ENCODE peak calls at places on chromosomes 2 and 18, in four cellular contexts. Z is uterus, W is Panc1, G is right lobe of liver. B is an unnamed sample. For H3K36me3, the result is how much of the 10 kb centered on the place peaks cover.

GRCh38 chr2:240780023-240780831 is 39.8 kb downstream of the KIF1A start:
- DNase-seq in G (no peak), W (no peak), Z (no peak), B (no peak)

GRCh38 chr18:32271649-32272324 is 81.9 kb downstream of the MEP1B start:
- DNase-seq in W (peak), Z (no peak), G (no peak), B (peak)

GRCh38 chr2:101002562-101003277 is 631 bp downstream of the RPL31 start:
- DNase-seq in Z (no peak), G (no peak), W (no peak), B (no peak)

GRCh38 chr2:137411556-137411955 is 552.7 kb upstream of the HNMT start:
- DNase-seq in G (no peak), Z (no peak), W (no peak), B (no peak)

GRCh38 chr18:48470484-48471180 is 61.4 kb upstream of the ZBTB7C start:
- DNase-seq in W (no peak), Z (no peak), G (no peak), B (no peak)

GRCh38 chr2:137802038-137802437 is 162.2 kb upstream of the HNMT start:
- DNase-seq in W (no peak), G (no peak), Z (no peak), B (no peak)

GRCh38 chr2:60105868-60106267 is 447.6 kb downstream of the BCL11A start:
- DNase-seq in G (no peak), W (no peak), Z (no peak), B (no peak)

GRCh38 chr2:216146573-216146972 is 37.4 kb downstream of the XRCC5 start:
- DNase-seq in W (no peak), Z (no peak), G (no peak), B (no peak)

GRCh38 chr2:16058256-16058655 is 117.9 kb downstream of the MYCN start:
- DNase-seq in G (no peak), W (no peak), Z (no peak), B (no peak)

GRCh38 chr2:99940963-99941362 is 201.4 kb downstream of the AFF3 start:
- DNase-seq in G (peak), Z (no peak), W (no peak), B (no peak)

GRCh38 chr18:11323359-11323819 is 174.0 kb upstream of the PIEZO2 start:
- DNase-seq in Z (no peak), W (no peak), G (no peak), B (peak)

GRCh38 chr18:11322716-11323115 is 173.3 kb upstream of the PIEZO2 start:
- DNase-seq in G (no peak), Z (no peak), W (no peak), B (no peak)

GRCh38 chr18:11324956-11325873 is 175.8 kb upstream of the PIEZO2 start:
- DNase-seq in Z (no peak), G (no peak), W (no peak), B (no peak)

GRCh38 chr18:11322006-11322405 is 172.6 kb upstream of the PIEZO2 start:
- DNase-seq in G (no peak), W (no peak), Z (no peak), B (no peak)

DNA sequence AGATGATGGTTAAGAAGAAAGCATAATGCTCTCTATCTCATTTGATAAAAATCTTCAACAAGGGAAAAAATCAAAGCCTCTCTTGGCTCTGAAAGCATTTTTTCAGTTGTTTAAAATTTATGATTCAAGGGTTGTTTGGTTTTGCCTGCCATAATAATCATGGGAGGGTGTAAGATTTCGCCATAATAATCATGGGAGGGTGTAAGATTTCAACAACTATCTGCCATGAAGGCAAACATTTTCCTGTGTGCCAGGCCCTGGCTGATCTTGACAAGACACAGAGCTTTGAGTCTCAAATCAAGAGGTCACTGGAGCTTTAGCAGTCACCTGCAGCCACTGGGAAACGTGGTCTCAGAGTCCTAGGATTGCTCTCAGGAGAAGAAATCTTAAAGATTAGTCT is 175.1 kb upstream of the PIEZO2 start:
- DNase-seq in W (no peak), G (no peak), Z (no peak), B (no peak)
- H3K27ac ChIP-seq in W (no peak), G (no peak), Z (no peak), B (no peak)

GRCh38 chr2:10784719-10785118 is 27.9 kb downstream of the PDIA6 start:
- DNase-seq in Z (no peak), G (no peak), W (no peak), B (no peak)
- H3K36me3 ChIP-seq in Z (under half), G (half or more), W (under half), B (half or more)

GRCh38 chr2:48532174-48532573 is 2.2 kb downstream of the STON1 start:
- DNase-seq in Z (no peak), G (no peak), W (no peak), B (no peak)
- H3K4me3 ChIP-seq in Z (peak), G (no peak), W (no peak), B (no peak)

GRCh38 chr2:203579131-203579643 is 44.1 kb upstream of the RAPH1 start:
- DNase-seq in G (peak), Z (no peak), W (no peak), B (peak)
- H3K27ac ChIP-seq in G (peak), Z (no peak), W (no peak), B (peak)

GRCh38 chr2:61832183-61832841 is 21.5 kb downstream of the FAM161A start:
- DNase-seq in Z (no peak), W (no peak), G (no peak), B (no peak)
- H3K36me3 ChIP-seq in Z (under half), W (under half), G (under half), B (under half)

GRCh38 chr2:46180189-46180588 is 117.0 kb upstream of the EPAS1 start:
- DNase-seq in W (no peak), Z (no peak), G (no peak), B (no peak)

GRCh38 chr2:46179037-46179621 is 118.1 kb upstream of the EPAS1 start:
- DNase-seq in W (no peak), Z (peak), G (peak), B (peak)

GRCh38 chr2:46181789-46182530 is 115.2 kb upstream of the EPAS1 start:
- DNase-seq in G (no peak), W (no peak), Z (no peak), B (no peak)

GRCh38 chr2:46183426-46183825 is 113.8 kb upstream of the EPAS1 start:
- DNase-seq in G (no peak), Z (no peak), W (no peak), B (no peak)

GRCh38 chr2:46181306-46181705 is 115.9 kb upstream of the EPAS1 start:
- DNase-seq in Z (no peak), G (no peak), W (no peak), B (no peak)
- H3K4me3 ChIP-seq in Z (no peak), G (no peak), W (no peak), B (no peak)

GRCh38 chr18:5463836-5464235 is 80.0 kb downstream of the EPB41L3 start:
- DNase-seq in G (no peak), W (no peak), Z (no peak), B (no peak)
- H3K27ac ChIP-seq in G (no peak), W (no peak), Z (no peak), B (no peak)

GRCh38 chr18:2920546-2921343 is 73.9 kb downstream of the EMILIN2 start:
- DNase-seq in Z (no peak), G (no peak), W (no peak), B (no peak)

GRCh38 chr18:2920027-2920426 is 73.2 kb downstream of the EMILIN2 start:
- DNase-seq in W (no peak), Z (no peak), G (no peak), B (no peak)

GRCh38 chr18:2919600-2919999 is 72.8 kb downstream of the EMILIN2 start:
- DNase-seq in G (no peak), W (no peak), Z (no peak), B (no peak)

GRCh38 chr18:2923464-2923863 is 76.7 kb downstream of the EMILIN2 start:
- DNase-seq in Z (no peak), W (no peak), G (no peak), B (no peak)

GRCh38 chr18:2921778-2922177 is 75.0 kb downstream of the EMILIN2 start:
- DNase-seq in Z (no peak), W (no peak), G (no peak), B (no peak)
- H3K36me3 ChIP-seq in Z (under half), W (under half), G (half or more), B (under half)

GRCh38 chr2:196140213-196140612 is 31.2 kb downstream of the STK17B start:
- DNase-seq in G (no peak), W (no peak), Z (no peak), B (no peak)
- H3K4me3 ChIP-seq in G (no peak), W (no peak), Z (no peak), B (no peak)